ENCODE peak calls at places on chromosomes 12 and 14, in ten cellular contexts. One of them, this sample, is unnamed.
A peak's percentile ranks its signal among the peaks of the same experiment; 100 is the strongest.

GRCh38 chr14:51652168-51653095 is 722 bp downstream of the FRMD6 start:
- DNase-seq in CD8-positive, alpha-beta T cell: peak; percentile 30
- DNase-seq in fibroblast of pulmonary artery: no peak
- DNase-seq in lower leg skin: peak; percentile 37
- DNase-seq in cardiac fibroblast: no peak
- DNase-seq in body of pancreas: peak; percentile 43
- DNase-seq in stomach: peak; percentile 38
- DNase-seq in lower lobe of right lung: peak; percentile 58
- DNase-seq in GM12865: no peak
- DNase-seq in thoracic aorta: no peak
- DNase-seq in this sample: no peak

GRCh38 chr12:54858562-54858961 is 4.2 kb downstream of the MUCL1 start:
- DNase-seq in lower leg skin: no peak
- DNase-seq in stomach: no peak
- DNase-seq in fibroblast of pulmonary artery: no peak
- DNase-seq in GM12865: peak; percentile 13
- DNase-seq in cardiac fibroblast: no peak
- DNase-seq in lower lobe of right lung: no peak
- DNase-seq in body of pancreas: no peak
- DNase-seq in thoracic aorta: no peak
- DNase-seq in CD8-positive, alpha-beta T cell: no peak
- DNase-seq in this sample: no peak

GRCh38 chr14:95452176-95452889 is 64.1 kb downstream of the SYNE3 start:
- DNase-seq in GM12865: peak; percentile 33
- DNase-seq in fibroblast of pulmonary artery: peak; percentile 22
- DNase-seq in lower leg skin: no peak
- DNase-seq in thoracic aorta: no peak
- DNase-seq in cardiac fibroblast: peak; percentile 22
- DNase-seq in stomach: no peak
- DNase-seq in lower lobe of right lung: no peak
- DNase-seq in body of pancreas: no peak
- DNase-seq in CD8-positive, alpha-beta T cell: no peak
- DNase-seq in this sample: no peak

GRCh38 chr14:92613008-92613658 is 99.6 kb downstream of the RIN3 start:
- DNase-seq in stomach: no peak
- DNase-seq in CD8-positive, alpha-beta T cell: peak; percentile 78
- DNase-seq in GM12865: peak; percentile 51
- DNase-seq in fibroblast of pulmonary artery: no peak
- DNase-seq in lower leg skin: no peak
- DNase-seq in cardiac fibroblast: no peak
- DNase-seq in thoracic aorta: no peak
- DNase-seq in body of pancreas: no peak
- DNase-seq in lower lobe of right lung: peak; percentile 71
- DNase-seq in this sample: no peak

GRCh38 chr14:96281486-96281885 is 25.5 kb downstream of the BDKRB1 start:
- DNase-seq in body of pancreas: no peak
- DNase-seq in fibroblast of pulmonary artery: peak; percentile 35
- DNase-seq in stomach: no peak
- DNase-seq in CD8-positive, alpha-beta T cell: no peak
- DNase-seq in thoracic aorta: no peak
- DNase-seq in GM12865: no peak
- DNase-seq in lower lobe of right lung: no peak
- DNase-seq in lower leg skin: no peak
- DNase-seq in cardiac fibroblast: no peak
- DNase-seq in this sample: no peak

GRCh38 chr12:57124259-57124877 is 3.9 kb upstream of the LRP1 start:
- DNase-seq in fibroblast of pulmonary artery: peak; percentile 81
- DNase-seq in lower lobe of right lung: no peak
- DNase-seq in thoracic aorta: no peak
- DNase-seq in stomach: peak; percentile 80
- DNase-seq in GM12865: peak; percentile 78
- DNase-seq in cardiac fibroblast: peak; percentile 84
- DNase-seq in CD8-positive, alpha-beta T cell: peak; percentile 76
- DNase-seq in body of pancreas: peak; percentile 81
- DNase-seq in lower leg skin: peak; percentile 76
- DNase-seq in this sample: no peak

GRCh38 chr12:12835378-12836145 is 22.4 kb downstream of the DDX47 start:
- DNase-seq in thoracic aorta: no peak
- DNase-seq in CD8-positive, alpha-beta T cell: no peak
- DNase-seq in lower lobe of right lung: no peak
- DNase-seq in lower leg skin: no peak
- DNase-seq in stomach: no peak
- DNase-seq in fibroblast of pulmonary artery: no peak
- DNase-seq in GM12865: no peak
- DNase-seq in cardiac fibroblast: no peak
- DNase-seq in body of pancreas: no peak
- DNase-seq in this sample: no peak

GRCh38 chr12:119642986-119643385 is 24.9 kb upstream of the PRKAB1 start:
- DNase-seq in CD8-positive, alpha-beta T cell: no peak
- DNase-seq in fibroblast of pulmonary artery: no peak
- DNase-seq in thoracic aorta: no peak
- DNase-seq in lower leg skin: no peak
- DNase-seq in cardiac fibroblast: no peak
- DNase-seq in GM12865: no peak
- DNase-seq in stomach: no peak
- DNase-seq in lower lobe of right lung: no peak
- DNase-seq in body of pancreas: no peak
- DNase-seq in this sample: no peak

GRCh38 chr12:91893476-91893875 is 252.2 kb downstream of the BTG1 start:
- DNase-seq in stomach: no peak
- DNase-seq in fibroblast of pulmonary artery: no peak
- DNase-seq in thoracic aorta: no peak
- DNase-seq in lower leg skin: no peak
- DNase-seq in CD8-positive, alpha-beta T cell: no peak
- DNase-seq in cardiac fibroblast: no peak
- DNase-seq in body of pancreas: no peak
- DNase-seq in lower lobe of right lung: no peak
- DNase-seq in GM12865: no peak
- DNase-seq in this sample: peak; percentile 90

GRCh38 chr14:21104448-21105060 is 3.7 kb downstream of the TMEM253 start:
- DNase-seq in lower lobe of right lung: peak; percentile 85
- DNase-seq in CD8-positive, alpha-beta T cell: peak; percentile 68
- DNase-seq in thoracic aorta: no peak
- DNase-seq in cardiac fibroblast: peak; percentile 87
- DNase-seq in lower leg skin: peak; percentile 81
- DNase-seq in fibroblast of pulmonary artery: peak; percentile 85
- DNase-seq in body of pancreas: peak; percentile 78
- DNase-seq in GM12865: peak; percentile 77
- DNase-seq in stomach: peak; percentile 83
- DNase-seq in this sample: peak; percentile 52

GRCh38 chr12:118541945-118542344 is 165.6 kb downstream of the SUDS3 start:
- DNase-seq in thoracic aorta: no peak
- DNase-seq in CD8-positive, alpha-beta T cell: no peak
- DNase-seq in lower lobe of right lung: no peak
- DNase-seq in fibroblast of pulmonary artery: no peak
- DNase-seq in GM12865: no peak
- DNase-seq in stomach: no peak
- DNase-seq in lower leg skin: no peak
- DNase-seq in cardiac fibroblast: no peak
- DNase-seq in body of pancreas: no peak
- DNase-seq in this sample: no peak

GRCh38 chr12:123076604-123077297 is 74.1 kb downstream of the PITPNM2 start:
- DNase-seq in fibroblast of pulmonary artery: no peak
- DNase-seq in CD8-positive, alpha-beta T cell: peak; percentile 62
- DNase-seq in thoracic aorta: no peak
- DNase-seq in lower leg skin: no peak
- DNase-seq in cardiac fibroblast: no peak
- DNase-seq in stomach: no peak
- DNase-seq in body of pancreas: no peak
- DNase-seq in GM12865: peak; percentile 68
- DNase-seq in lower lobe of right lung: no peak
- DNase-seq in this sample: no peak

GRCh38 chr12:132118876-132119275 is 25.2 kb downstream of the DDX51 start:
- DNase-seq in thoracic aorta: no peak
- DNase-seq in GM12865: no peak
- DNase-seq in CD8-positive, alpha-beta T cell: no peak
- DNase-seq in cardiac fibroblast: no peak
- DNase-seq in lower leg skin: no peak
- DNase-seq in lower lobe of right lung: no peak
- DNase-seq in body of pancreas: no peak
- DNase-seq in stomach: no peak
- DNase-seq in fibroblast of pulmonary artery: no peak
- DNase-seq in this sample: no peak

GRCh38 chr12:54195736-54196347 is 7.1 kb upstream of the SMUG1 start:
- DNase-seq in thoracic aorta: no peak
- DNase-seq in body of pancreas: no peak
- DNase-seq in CD8-positive, alpha-beta T cell: no peak
- DNase-seq in lower leg skin: no peak
- DNase-seq in cardiac fibroblast: peak; percentile 65
- DNase-seq in stomach: no peak
- DNase-seq in fibroblast of pulmonary artery: peak; percentile 72
- DNase-seq in lower lobe of right lung: peak; percentile 73
- DNase-seq in GM12865: peak; percentile 24
- DNase-seq in this sample: no peak

GRCh38 chr12:114011711-114012110 is 45.6 kb upstream of the RBM19 start:
- DNase-seq in body of pancreas: no peak
- DNase-seq in CD8-positive, alpha-beta T cell: no peak
- DNase-seq in stomach: no peak
- DNase-seq in lower lobe of right lung: no peak
- DNase-seq in GM12865: no peak
- DNase-seq in lower leg skin: no peak
- DNase-seq in thoracic aorta: no peak
- DNase-seq in fibroblast of pulmonary artery: no peak
- DNase-seq in cardiac fibroblast: no peak
- DNase-seq in this sample: no peak

GRCh38 chr12:114012744-114013431 is 46.8 kb upstream of the RBM19 start:
- DNase-seq in lower leg skin: no peak
- DNase-seq in stomach: no peak
- DNase-seq in GM12865: no peak
- DNase-seq in fibroblast of pulmonary artery: no peak
- DNase-seq in CD8-positive, alpha-beta T cell: no peak
- DNase-seq in cardiac fibroblast: no peak
- DNase-seq in body of pancreas: no peak
- DNase-seq in thoracic aorta: no peak
- DNase-seq in lower lobe of right lung: no peak
- DNase-seq in this sample: no peak

GRCh38 chr12:114015851-114016250 is 49.7 kb upstream of the RBM19 start:
- DNase-seq in lower lobe of right lung: no peak
- DNase-seq in cardiac fibroblast: no peak
- DNase-seq in stomach: no peak
- DNase-seq in CD8-positive, alpha-beta T cell: no peak
- DNase-seq in fibroblast of pulmonary artery: no peak
- DNase-seq in lower leg skin: no peak
- DNase-seq in GM12865: no peak
- DNase-seq in thoracic aorta: no peak
- DNase-seq in body of pancreas: no peak
- DNase-seq in this sample: no peak

GRCh38 chr12:114018669-114019068 is 52.5 kb upstream of the RBM19 start:
- DNase-seq in fibroblast of pulmonary artery: peak; percentile 10
- DNase-seq in body of pancreas: no peak
- DNase-seq in lower leg skin: no peak
- DNase-seq in cardiac fibroblast: no peak
- DNase-seq in CD8-positive, alpha-beta T cell: no peak
- DNase-seq in GM12865: no peak
- DNase-seq in lower lobe of right lung: no peak
- DNase-seq in thoracic aorta: no peak
- DNase-seq in stomach: no peak
- DNase-seq in this sample: peak; percentile 82

GRCh38 chr12:114013601-114014345 is 47.6 kb upstream of the RBM19 start:
- DNase-seq in lower leg skin: no peak
- DNase-seq in fibroblast of pulmonary artery: peak; percentile 45
- DNase-seq in stomach: no peak
- DNase-seq in lower lobe of right lung: no peak
- DNase-seq in body of pancreas: no peak
- DNase-seq in GM12865: peak; percentile 9
- DNase-seq in CD8-positive, alpha-beta T cell: no peak
- DNase-seq in cardiac fibroblast: peak; percentile 38
- DNase-seq in thoracic aorta: no peak
- DNase-seq in this sample: peak; percentile 3
- TF ChIP-seq CTCF in lower leg skin: no peak
- TF ChIP-seq CTCF in fibroblast of pulmonary artery: peak; percentile 36
- TF ChIP-seq CTCF in stomach: no peak
- TF ChIP-seq CTCF in lower lobe of right lung: no peak
- TF ChIP-seq CTCF in body of pancreas: no peak
- TF ChIP-seq CTCF in GM12865: no peak
- TF ChIP-seq CTCF in CD8-positive, alpha-beta T cell: no peak
- TF ChIP-seq CTCF in cardiac fibroblast: peak; percentile 24
- TF ChIP-seq CTCF in thoracic aorta: no peak
- TF ChIP-seq CTCF in this sample: peak; percentile 64

GRCh38 chr12:53053223-53054111 is 3.6 kb downstream of the TNS2 start:
- DNase-seq in stomach: peak; percentile 84
- DNase-seq in cardiac fibroblast: peak; percentile 34
- DNase-seq in GM12865: peak; percentile 47
- DNase-seq in CD8-positive, alpha-beta T cell: peak; percentile 62
- DNase-seq in lower leg skin: no peak
- DNase-seq in thoracic aorta: no peak
- DNase-seq in fibroblast of pulmonary artery: no peak
- DNase-seq in lower lobe of right lung: no peak
- DNase-seq in body of pancreas: peak; percentile 81
- DNase-seq in this sample: peak; percentile 71
- H3K4me3 ChIP-seq in stomach: peak overlapping the region; percentile 51
- H3K4me3 ChIP-seq in cardiac fibroblast: peak overlapping the region; percentile 41
- H3K4me3 ChIP-seq in GM12865: peak overlapping the region; percentile 79
- H3K4me3 ChIP-seq in CD8-positive, alpha-beta T cell: peak overlapping the region; percentile 94
- H3K4me3 ChIP-seq in lower leg skin: peak overlapping the region; percentile 29
- H3K4me3 ChIP-seq in thoracic aorta: peak overlapping the region; percentile 78
- H3K4me3 ChIP-seq in fibroblast of pulmonary artery: peak overlapping the region; percentile 40
- H3K4me3 ChIP-seq in lower lobe of right lung: peak overlapping the region; percentile 83
- H3K4me3 ChIP-seq in body of pancreas: peak overlapping the region; percentile 26
- H3K4me3 ChIP-seq in this sample: peak overlapping the region; percentile 69

DNA sequence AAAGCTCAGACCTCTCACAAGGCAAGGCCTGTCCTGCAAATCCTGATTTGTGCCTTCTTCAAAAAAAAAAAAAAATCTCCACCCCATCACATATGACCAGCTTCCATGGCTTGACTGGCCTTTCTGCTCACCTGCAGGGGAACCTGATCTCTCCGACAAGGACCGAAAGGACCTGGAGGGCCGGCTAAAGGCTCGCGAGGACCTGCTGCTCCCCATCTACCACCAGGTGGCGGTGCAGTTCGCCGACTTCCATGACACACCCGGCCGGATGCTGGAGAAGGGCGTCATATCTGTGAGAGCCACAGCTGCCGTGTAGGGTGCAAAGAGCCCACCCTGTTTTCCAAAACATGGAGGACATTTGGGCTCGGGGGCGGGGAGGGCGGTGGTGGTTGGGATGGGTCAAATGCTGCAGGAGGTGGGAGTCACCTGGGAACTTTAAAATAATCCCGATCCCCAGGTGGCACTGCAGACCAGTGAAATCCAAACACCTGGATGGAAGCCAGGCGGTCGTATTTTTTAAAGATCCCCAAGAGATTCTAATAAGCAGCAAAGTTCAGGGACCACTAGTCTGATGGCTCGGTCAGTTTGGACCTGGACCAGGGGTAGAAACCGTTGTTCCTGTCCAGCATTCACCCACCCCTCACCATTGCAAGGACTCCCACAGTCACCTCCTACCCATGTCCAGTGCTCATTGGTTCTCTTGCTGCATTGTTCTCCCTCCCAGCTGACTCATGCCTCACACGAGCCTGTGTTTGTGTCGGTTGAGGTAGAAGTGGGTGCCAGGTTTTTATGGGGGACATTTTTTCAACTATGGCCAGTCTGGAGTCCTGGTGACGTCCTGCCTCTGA is 44.8 kb downstream of the FOXN4 start:
- DNase-seq in lower lobe of right lung: peak; percentile 74
- DNase-seq in CD8-positive, alpha-beta T cell: peak; percentile 20
- DNase-seq in lower leg skin: peak; percentile 39
- DNase-seq in body of pancreas: peak; percentile 68
- DNase-seq in GM12865: peak; percentile 83
- DNase-seq in thoracic aorta: no peak
- DNase-seq in stomach: peak; percentile 82
- DNase-seq in cardiac fibroblast: peak; percentile 70
- DNase-seq in fibroblast of pulmonary artery: peak; percentile 63
- DNase-seq in this sample: peak; percentile 34
- TF ChIP-seq CTCF in lower lobe of right lung: peak; percentile 67
- TF ChIP-seq CTCF in CD8-positive, alpha-beta T cell: peak; percentile 17
- TF ChIP-seq CTCF in lower leg skin: no peak
- TF ChIP-seq CTCF in body of pancreas: peak; percentile 75
- TF ChIP-seq CTCF in GM12865: peak; percentile 93
- TF ChIP-seq CTCF in thoracic aorta: peak; percentile 49
- TF ChIP-seq CTCF in stomach: peak; percentile 79
- TF ChIP-seq CTCF in cardiac fibroblast: peak; percentile 92
- TF ChIP-seq CTCF in fibroblast of pulmonary artery: peak; percentile 82
- TF ChIP-seq CTCF in this sample: peak; percentile 83

GRCh38 chr12:50929831-50930230 is 22.5 kb upstream of the HIGD1C start:
- DNase-seq in lower leg skin: no peak
- DNase-seq in CD8-positive, alpha-beta T cell: no peak
- DNase-seq in thoracic aorta: no peak
- DNase-seq in fibroblast of pulmonary artery: no peak
- DNase-seq in GM12865: no peak
- DNase-seq in body of pancreas: no peak
- DNase-seq in stomach: no peak
- DNase-seq in lower lobe of right lung: no peak
- DNase-seq in cardiac fibroblast: no peak
- DNase-seq in this sample: no peak
- H3K4me3 ChIP-seq in lower leg skin: no peak overlapping the region
- H3K4me3 ChIP-seq in CD8-positive, alpha-beta T cell: no peak overlapping the region
- H3K4me3 ChIP-seq in thoracic aorta: peak overlapping the region; percentile 96
- H3K4me3 ChIP-seq in fibroblast of pulmonary artery: no peak overlapping the region
- H3K4me3 ChIP-seq in GM12865: no peak overlapping the region
- H3K4me3 ChIP-seq in body of pancreas: no peak overlapping the region
- H3K4me3 ChIP-seq in stomach: peak overlapping the region; percentile 87
- H3K4me3 ChIP-seq in lower lobe of right lung: peak overlapping the region; percentile 84
- H3K4me3 ChIP-seq in cardiac fibroblast: no peak overlapping the region
- H3K4me3 ChIP-seq in this sample: no peak overlapping the region

This sample was measured in LNCaP clone FGC.